ENCODE peak calls at places on chromosomes 12 and 14, in ten cellular contexts. H, F, P, L, Z, W, R, X, O and K are unnamed samples.
A peak's percentile ranks its signal among the peaks of the same experiment; 100 is the strongest.

GRCh38 chr14:72488551-72488950 is 405.4 kb downstream of the DPF3 start:
- DNase-seq in H (no peak), F (no peak), P (no peak), L (no peak), Z (no peak), W (no peak), R (no peak), X (no peak), O (no peak), K (no peak)

GRCh38 chr12:51269174-51270066 is 795 bp downstream of the SMAGP start:
- DNase-seq in H (peak; percentile 43), F (peak; percentile 29), P (peak; percentile 36), L (peak; percentile 31), Z (peak; percentile 61), W (peak; percentile 15), R (peak; percentile 82), X (peak; percentile 90), O (no peak), K (no peak)

GRCh38 chr12:108468149-108468968 is 46.7 kb upstream of the FICD start:
- DNase-seq in H (peak; percentile 43), F (peak; percentile 17), P (peak; percentile 26), L (no peak), Z (peak; percentile 58), W (no peak), R (no peak), X (peak; percentile 81), O (no peak), K (peak; percentile 57)

GRCh38 chr12:123024819-123025391 is 44.4 kb downstream of the ARL6IP4 start:
- DNase-seq in H (peak; percentile 54), F (peak; percentile 5), P (peak; percentile 58), L (no peak), Z (no peak), W (no peak), R (no peak), X (no peak), O (no peak), K (peak; percentile 18)

GRCh38 chr14:52325126-52325525 is 11.0 kb downstream of the PTGER2 start:
- DNase-seq in H (no peak), F (peak; percentile 52), P (peak; percentile 43), L (no peak), Z (no peak), W (no peak), R (no peak), X (no peak), O (no peak), K (no peak)

GRCh38 chr14:67977468-67978034 is 158.0 kb downstream of the RAD51B start:
- DNase-seq in H (no peak), F (no peak), P (no peak), L (no peak), Z (no peak), W (no peak), R (no peak), X (no peak), O (no peak), K (no peak)

GRCh38 chr12:128266559-128267245 is at the start of gene TMEM132C:
- DNase-seq in H (no peak), F (no peak), P (no peak), L (no peak), Z (no peak), W (no peak), R (no peak), X (peak; percentile 79), O (no peak), K (no peak)

GRCh38 chr14:73786632-73786941 is 65.0 kb upstream of the PTGR2 start:
- DNase-seq in H (peak; percentile 35), F (no peak), P (no peak), L (peak; percentile 46), Z (peak; percentile 61), W (no peak), R (no peak), X (peak; percentile 77), O (no peak), K (no peak)

GRCh38 chr12:14927267-14927666 is 11.1 kb downstream of the ERP27 start:
- DNase-seq in H (no peak), F (no peak), P (no peak), L (no peak), Z (no peak), W (no peak), R (no peak), X (no peak), O (no peak), K (no peak)

GRCh38 chr12:78439666-78440065 is 424.9 kb upstream of the SYT1 start:
- DNase-seq in H (no peak), F (no peak), P (no peak), L (no peak), Z (no peak), W (no peak), R (no peak), X (no peak), O (no peak), K (no peak)

GRCh38 chr12:100715976-100716657 is 78.5 kb upstream of the ANO4 start:
- DNase-seq in H (no peak), F (no peak), P (no peak), L (no peak), Z (no peak), W (no peak), R (no peak), X (peak; percentile 23), O (no peak), K (no peak)

GRCh38 chr14:26538176-26538575 is 59.7 kb downstream of the NOVA1 start:
- DNase-seq in H (no peak), F (no peak), P (no peak), L (no peak), Z (no peak), W (no peak), R (no peak), X (no peak), O (no peak), K (no peak)

GRCh38 chr12:132417741-132418140 is 72.2 kb upstream of the FBRSL1 start:
- DNase-seq in H (no peak), F (no peak), P (no peak), L (no peak), Z (no peak), W (no peak), R (no peak), X (no peak), O (no peak), K (no peak)

GRCh38 chr12:111761099-111761498 is 5.6 kb upstream of the ALDH2 start:
- DNase-seq in H (no peak), F (no peak), P (no peak), L (no peak), Z (no peak), W (no peak), R (no peak), X (no peak), O (no peak), K (no peak)

DNA sequence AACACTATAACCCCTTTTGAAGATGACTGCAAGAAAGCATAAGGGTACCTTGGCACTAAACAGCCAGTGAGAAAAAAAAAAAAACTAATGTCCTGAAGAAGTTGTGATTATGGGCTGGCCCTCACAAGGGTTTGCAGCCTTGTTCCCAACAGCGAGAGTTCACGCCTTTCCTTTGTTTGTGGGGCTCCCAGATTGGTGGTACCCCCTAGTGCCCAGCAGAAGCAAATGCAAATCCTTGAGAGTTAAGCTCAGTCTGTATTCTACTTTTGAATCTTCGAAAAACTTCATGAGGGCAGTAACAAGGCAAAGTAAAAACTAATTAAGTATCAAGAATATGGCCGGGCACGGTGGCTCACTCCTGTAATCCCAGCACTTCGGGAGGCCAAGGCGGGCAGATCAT is 238.9 kb upstream of the LMO3 start:
- DNase-seq in H (no peak), F (no peak), P (no peak), L (no peak), Z (peak; percentile 2), W (no peak), R (no peak), X (peak; percentile 28), O (no peak), K (no peak)
- TF ChIP-seq CTCF in H (peak; percentile 16), F (peak; percentile 9), P (no peak), L (no peak), Z (no peak), W (no peak), R (no peak), X (peak; percentile 35), O (no peak), K (no peak)

GRCh38 chr12:131351319-131352028 is 359.4 kb upstream of the SFSWAP start:
- DNase-seq in H (no peak), F (no peak), P (no peak), L (no peak), Z (no peak), W (no peak), R (peak; percentile 45), X (no peak), O (no peak), K (no peak)
- H3K4me3 ChIP-seq in H (no peak overlapping the region), F (no peak overlapping the region), P (no peak overlapping the region), L (no peak overlapping the region), Z (no peak overlapping the region), W (no peak overlapping the region), R (no peak overlapping the region), X (no peak overlapping the region), O (no peak overlapping the region), K (no peak overlapping the region)

DNA sequence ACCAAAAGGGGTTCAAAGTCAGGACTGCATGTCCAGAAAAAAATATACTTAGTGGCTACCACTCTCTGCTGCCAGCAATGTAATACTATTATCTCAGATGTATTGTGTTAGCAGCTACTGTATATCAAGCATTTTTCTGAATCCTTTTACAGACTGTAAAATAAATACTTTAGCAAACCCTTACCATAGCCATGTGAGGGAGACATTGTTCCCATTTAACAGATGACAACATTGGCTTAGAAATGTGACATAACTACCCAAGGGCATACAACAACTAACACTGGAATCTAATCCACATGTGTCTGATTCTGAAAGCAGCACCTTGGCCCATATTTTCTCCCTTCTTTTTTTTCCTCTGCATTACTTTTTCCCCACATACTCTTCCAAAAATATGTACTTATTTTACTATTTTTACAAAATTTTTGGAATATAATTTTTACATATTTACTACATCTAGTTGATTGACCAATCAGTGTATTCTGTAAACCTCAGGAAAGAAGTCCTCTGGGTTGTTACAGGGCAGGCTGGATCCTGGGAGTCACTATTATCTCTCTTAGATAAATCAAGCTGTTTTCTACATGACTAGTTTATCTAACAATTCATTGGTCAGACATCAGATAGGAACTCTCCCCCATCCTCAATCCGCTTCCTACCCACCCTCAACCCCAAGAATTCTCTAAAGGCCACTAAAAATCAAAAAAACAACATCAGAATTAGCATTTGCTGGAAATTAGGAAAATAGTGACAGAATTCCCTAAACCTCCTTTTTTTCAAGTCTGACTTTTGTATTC is 154.1 kb downstream of the BTG1 start:
- DNase-seq in H (peak; percentile 49), F (no peak), P (peak; percentile 41), L (no peak), Z (no peak), W (no peak), R (no peak), X (no peak), O (no peak), K (no peak)
- TF ChIP-seq CTCF in H (no peak), F (no peak), P (no peak), L (no peak), Z (no peak), W (peak; percentile 28), R (no peak), X (no peak), O (no peak), K (no peak)

DNA sequence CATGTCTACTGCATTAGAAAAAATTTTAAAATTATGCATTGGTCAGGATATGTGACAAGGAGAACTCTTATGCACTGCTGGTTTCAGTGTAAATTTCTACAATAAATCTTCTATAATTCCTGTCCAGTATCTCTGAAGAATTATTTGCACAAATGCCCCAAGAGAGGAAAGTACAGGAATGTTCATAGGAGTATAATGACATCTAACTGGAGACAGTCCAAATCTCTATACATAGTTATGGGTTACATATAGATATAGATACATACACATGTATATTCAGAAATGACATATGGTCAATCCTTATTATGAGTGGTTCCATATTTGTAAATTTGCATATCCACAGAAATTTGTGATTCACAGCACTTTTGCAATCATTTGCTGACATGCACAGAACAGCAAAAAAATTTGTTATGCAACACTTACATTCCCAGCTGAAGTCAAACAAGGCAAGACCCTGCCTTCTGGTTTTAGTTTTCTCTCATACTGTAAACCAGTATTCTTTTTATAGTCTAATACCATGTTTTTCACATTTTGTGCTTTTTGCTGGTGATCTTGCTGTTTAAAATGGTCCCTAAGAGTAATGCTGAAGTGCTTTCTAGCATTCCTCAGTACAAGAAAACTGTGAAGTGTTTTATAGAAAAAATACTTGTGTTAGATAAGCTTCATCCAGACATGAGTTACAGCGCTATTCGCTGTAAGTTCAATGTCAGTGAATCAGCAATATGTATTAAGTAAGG is 103.7 kb downstream of the SLC16A7 start:
- DNase-seq in H (peak; percentile 92), F (peak; percentile 91), P (peak; percentile 86), L (no peak), Z (peak; percentile 89), W (no peak), R (no peak), X (no peak), O (no peak), K (peak; percentile 88)
- H3K4me3 ChIP-seq in H (no peak overlapping the region), F (peak overlapping the region; percentile 20), P (no peak overlapping the region), L (no peak overlapping the region), Z (no peak overlapping the region), W (no peak overlapping the region), R (no peak overlapping the region), X (no peak overlapping the region), O (no peak overlapping the region), K (peak overlapping the region; percentile 33)